ENCODE peak calls at places on chromosomes 6 and 20, in seven cellular contexts. I is lower lobe of right lung, Z is Daoy, U is nucleus accumbens, K is NCI-H774, X is NCI-H1694 treated with DMSO at 0.1 percent for 48 hours, C is HFFc6. T is an unnamed sample.
A peak's percentile ranks its signal among the peaks of the same experiment; 100 is the strongest.

GRCh38 chr6:43982084-43982625 is 145.1 kb downstream of the MRPL14 start:
- DNase-seq in U (no peak), I (no peak), X (no peak), C (no peak), Z (no peak), K (no peak), T (no peak)

GRCh38 chr20:3340443-3340842 is 67.0 kb downstream of the DNAAF9 start:
- DNase-seq in I (peak; percentile 88), X (no peak), K (no peak), U (no peak), Z (no peak), C (no peak), T (peak; percentile 39)

GRCh38 chr6:116531675-116532570 is 13.6 kb downstream of the TRAPPC3L start:
- DNase-seq in Z (peak; percentile 66), I (peak; percentile 39), X (peak; percentile 57), K (peak; percentile 68), U (peak; percentile 2), C (peak; percentile 73), T (peak; percentile 49)

GRCh38 chr20:23497458-23498026 is 6.6 kb downstream of the CST8 start:
- DNase-seq in K (no peak), X (no peak), C (no peak), U (no peak), Z (no peak), I (no peak), T (no peak)

GRCh38 chr6:99348823-99349619 is 453 bp downstream of the FAXC start:
- DNase-seq in X (no peak), I (no peak), Z (no peak), C (no peak), U (no peak), K (peak; percentile 50), T (peak; percentile 15)

GRCh38 chr6:84150680-84151079 is 76.8 kb downstream of the CEP162 start:
- DNase-seq in U (no peak), I (no peak), Z (peak; percentile 73), C (peak; percentile 57), K (no peak), X (peak; percentile 33), T (no peak)

GRCh38 chr20:51545515-51545914 is 3.0 kb upstream of the NFATC2 start:
- DNase-seq in X (no peak), C (no peak), U (no peak), I (no peak), K (no peak), Z (no peak), T (no peak)

GRCh38 chr6:139135578-139136545 is 982 bp downstream of the HECA start:
- DNase-seq in C (no peak), Z (peak; percentile 49), X (no peak), K (peak; percentile 28), U (peak; percentile 25), I (peak; percentile 87), T (no peak)

T was measured in putamen.